ENCODE peak calls at places on chromosomes 3 and 15, in four cellular contexts. One of them, this sample, is unnamed.

GRCh38 chr3:126622694-126623093 is 32.2 kb downstream of the TXNRD3 start:
- DNase-seq in CD8-positive, alpha-beta T cell: no peak
- DNase-seq in transverse colon: no peak
- DNase-seq in left ventricle myocardium inferior: no peak
- DNase-seq in this sample: no peak

GRCh38 chr3:170840291-170840859 is 29.6 kb downstream of the RPL22L1 start:
- DNase-seq in transverse colon: no peak
- DNase-seq in left ventricle myocardium inferior: no peak
- DNase-seq in CD8-positive, alpha-beta T cell: no peak
- DNase-seq in this sample: no peak

GRCh38 chr3:37810788-37811187 is 50.9 kb upstream of the CTDSPL start:
- DNase-seq in left ventricle myocardium inferior: no peak
- DNase-seq in transverse colon: no peak
- DNase-seq in CD8-positive, alpha-beta T cell: peak; percentile 25
- DNase-seq in this sample: no peak

GRCh38 chr3:117059054-117059989 is 349.7 kb downstream of the TUSC7 start:
- DNase-seq in transverse colon: no peak
- DNase-seq in CD8-positive, alpha-beta T cell: no peak
- DNase-seq in left ventricle myocardium inferior: no peak
- DNase-seq in this sample: no peak

GRCh38 chr15:79977431-79977940 is 6.5 kb upstream of the BCL2A1 start:
- DNase-seq in CD8-positive, alpha-beta T cell: no peak
- DNase-seq in transverse colon: peak; percentile 14
- DNase-seq in left ventricle myocardium inferior: no peak
- DNase-seq in this sample: no peak

GRCh38 chr3:36380171-36381031 is at the start of gene STAC:
- DNase-seq in transverse colon: peak; percentile 8
- DNase-seq in CD8-positive, alpha-beta T cell: no peak
- DNase-seq in left ventricle myocardium inferior: peak; percentile 13
- DNase-seq in this sample: peak; percentile 14

GRCh38 chr3:188659444-188660100 is 505.6 kb downstream of the LPP start:
- DNase-seq in transverse colon: no peak
- DNase-seq in CD8-positive, alpha-beta T cell: no peak
- DNase-seq in left ventricle myocardium inferior: no peak
- DNase-seq in this sample: no peak

GRCh38 chr3:130316164-130316563 is 29.3 kb upstream of the COL6A5 start:
- DNase-seq in left ventricle myocardium inferior: no peak
- DNase-seq in transverse colon: peak; percentile 10
- DNase-seq in CD8-positive, alpha-beta T cell: no peak
- DNase-seq in this sample: no peak

GRCh38 chr15:58731756-58732535 is 17.6 kb downstream of the ADAM10 start:
- DNase-seq in left ventricle myocardium inferior: no peak
- DNase-seq in CD8-positive, alpha-beta T cell: no peak
- DNase-seq in transverse colon: no peak
- DNase-seq in this sample: no peak

GRCh38 chr15:63212050-63212973 is 22.9 kb downstream of the RAB8B start:
- DNase-seq in transverse colon: no peak
- DNase-seq in left ventricle myocardium inferior: no peak
- DNase-seq in CD8-positive, alpha-beta T cell: no peak
- DNase-seq in this sample: no peak

GRCh38 chr15:63210151-63211051 is 21.0 kb downstream of the RAB8B start:
- DNase-seq in left ventricle myocardium inferior: no peak
- DNase-seq in transverse colon: no peak
- DNase-seq in CD8-positive, alpha-beta T cell: no peak
- DNase-seq in this sample: no peak

GRCh38 chr15:63211549-63211948 is 22.1 kb downstream of the RAB8B start:
- DNase-seq in transverse colon: no peak
- DNase-seq in left ventricle myocardium inferior: no peak
- DNase-seq in CD8-positive, alpha-beta T cell: no peak
- DNase-seq in this sample: no peak
- H3K27ac ChIP-seq in transverse colon: peak overlapping the region; percentile 69
- H3K27ac ChIP-seq in left ventricle myocardium inferior: peak overlapping the region; percentile 64
- H3K27ac ChIP-seq in CD8-positive, alpha-beta T cell: no peak overlapping the region
- H3K27ac ChIP-seq in this sample: peak overlapping the region; percentile 15

DNA sequence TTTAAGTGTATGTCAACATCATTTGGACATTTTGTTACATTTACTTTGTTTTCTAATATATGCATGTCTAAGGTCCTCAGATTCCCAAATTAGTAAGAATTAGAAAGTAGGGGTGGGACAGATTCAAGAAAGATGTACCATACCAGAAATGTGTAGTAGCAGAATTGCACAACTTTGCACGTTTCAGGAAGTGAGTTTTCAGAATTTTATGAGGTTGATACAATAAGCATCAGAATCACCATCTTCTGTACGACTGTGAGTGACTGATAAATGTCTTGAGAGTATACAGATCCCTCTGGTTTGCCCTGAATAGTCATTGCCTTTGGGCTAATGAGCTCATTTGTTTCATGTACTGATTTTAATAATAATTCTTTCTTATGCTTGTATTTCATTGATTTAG is 9.3 kb downstream of the ARIH2 start:
- DNase-seq in left ventricle myocardium inferior: no peak
- DNase-seq in transverse colon: no peak
- DNase-seq in CD8-positive, alpha-beta T cell: no peak
- DNase-seq in this sample: no peak
- H3K4me1 ChIP-seq in left ventricle myocardium inferior: peaks cover 78% of the 10 kb centered on the region
- H3K4me1 ChIP-seq in transverse colon: peaks cover 37% of the 10 kb centered on the region
- H3K4me1 ChIP-seq in CD8-positive, alpha-beta T cell: peaks cover 46% of the 10 kb centered on the region
- H3K4me1 ChIP-seq in this sample: peaks cover 4% of the 10 kb centered on the region

GRCh38 chr3:186381424-186382216 is 19.6 kb upstream of the DGKG start:
- DNase-seq in CD8-positive, alpha-beta T cell: no peak
- DNase-seq in transverse colon: peak; percentile 22
- DNase-seq in left ventricle myocardium inferior: no peak
- DNase-seq in this sample: no peak
- H3K4me3 ChIP-seq in CD8-positive, alpha-beta T cell: no peak overlapping the region
- H3K4me3 ChIP-seq in transverse colon: no peak overlapping the region
- H3K4me3 ChIP-seq in left ventricle myocardium inferior: no peak overlapping the region
- H3K4me3 ChIP-seq in this sample: no peak overlapping the region

DNA sequence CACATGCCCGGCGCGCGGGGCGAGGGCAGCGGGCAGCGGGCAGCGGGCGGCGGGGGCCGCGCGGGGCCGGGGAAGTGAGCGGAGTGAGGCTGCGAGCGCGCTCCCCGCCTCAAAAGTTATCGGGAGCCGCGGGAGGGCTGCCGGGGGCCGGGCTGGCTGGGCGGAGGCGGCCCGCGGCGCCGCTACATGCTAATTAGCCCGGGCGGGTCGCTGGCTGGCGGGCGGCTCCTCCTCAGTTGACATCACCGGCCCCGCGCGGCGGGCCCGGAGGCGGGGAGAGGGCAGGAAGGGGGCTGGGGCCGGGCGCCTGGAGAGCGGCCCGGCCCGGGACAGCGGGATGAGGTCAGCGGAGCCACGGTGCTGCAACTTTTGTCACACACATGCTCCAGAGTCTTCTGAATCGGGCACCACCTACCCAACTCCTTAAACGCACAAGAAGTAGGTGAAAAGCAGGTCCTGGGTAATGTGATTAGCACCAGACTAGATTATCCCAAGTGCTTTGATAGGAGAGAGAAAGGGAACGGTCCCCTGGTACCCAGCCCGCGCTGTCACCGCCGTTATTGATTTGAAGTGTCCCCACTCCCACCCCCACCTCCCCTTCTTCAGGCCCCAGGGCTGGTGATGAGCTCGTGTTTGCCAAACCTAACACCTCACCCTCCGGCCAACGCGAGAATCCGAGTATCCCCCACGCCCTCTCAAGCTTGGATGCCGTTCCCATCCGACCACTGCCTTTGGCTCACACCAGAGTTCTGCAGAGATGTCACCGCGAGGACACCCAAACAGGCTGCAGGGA is at the start of gene HEG1:
- DNase-seq in left ventricle myocardium inferior: peak; percentile 93
- DNase-seq in CD8-positive, alpha-beta T cell: peak; percentile 82
- DNase-seq in transverse colon: peak; percentile 85
- DNase-seq in this sample: peak; percentile 98
- H3K27ac ChIP-seq in left ventricle myocardium inferior: peak within 1 kb of the TSS; percentile 96
- H3K27ac ChIP-seq in CD8-positive, alpha-beta T cell: peak within 1 kb of the TSS; percentile 62
- H3K27ac ChIP-seq in transverse colon: peak within 1 kb of the TSS; percentile 90
- H3K27ac ChIP-seq in this sample: peak within 1 kb of the TSS; percentile 97

GRCh38 chr15:71198846-71199245 is 83.6 kb downstream of the THSD4 start:
- DNase-seq in CD8-positive, alpha-beta T cell: no peak
- DNase-seq in left ventricle myocardium inferior: no peak
- DNase-seq in transverse colon: no peak
- DNase-seq in this sample: no peak

GRCh38 chr15:71191296-71191695 is 76.0 kb downstream of the THSD4 start:
- DNase-seq in left ventricle myocardium inferior: no peak
- DNase-seq in CD8-positive, alpha-beta T cell: no peak
- DNase-seq in transverse colon: no peak
- DNase-seq in this sample: no peak

GRCh38 chr15:71194286-71194685 is 79.0 kb downstream of the THSD4 start:
- DNase-seq in left ventricle myocardium inferior: no peak
- DNase-seq in transverse colon: no peak
- DNase-seq in CD8-positive, alpha-beta T cell: no peak
- DNase-seq in this sample: no peak

GRCh38 chr15:71197620-71198019 is 82.3 kb downstream of the THSD4 start:
- DNase-seq in transverse colon: no peak
- DNase-seq in CD8-positive, alpha-beta T cell: no peak
- DNase-seq in left ventricle myocardium inferior: no peak
- DNase-seq in this sample: no peak

GRCh38 chr15:71195242-71195641 is 80.0 kb downstream of the THSD4 start:
- DNase-seq in left ventricle myocardium inferior: no peak
- DNase-seq in transverse colon: no peak
- DNase-seq in CD8-positive, alpha-beta T cell: no peak
- DNase-seq in this sample: no peak
- H3K4me1 ChIP-seq in left ventricle myocardium inferior: peaks cover 33% of the 10 kb centered on the region
- H3K4me1 ChIP-seq in transverse colon: no peaks in the 10 kb centered on the region
- H3K4me1 ChIP-seq in CD8-positive, alpha-beta T cell: no peaks in the 10 kb centered on the region
- H3K4me1 ChIP-seq in this sample: peaks cover 3% of the 10 kb centered on the region